ENCODE peak calls at places on chromosomes 6 and 20, in ten cellular contexts. X, L, E, U, B, J, N, K, M and Z are unnamed samples.

GRCh38 chr20:15938847-15939246 is 634.4 kb downstream of the KIF16B start:
- DNase-seq in B (no peak), X (no peak), E (no peak), N (no peak), U (no peak), M (no peak), K (no peak), J (no peak), L (no peak), Z (no peak)

GRCh38 chr6:136077834-136078576 is 172.1 kb downstream of the MTFR2 start:
- DNase-seq in E (no peak), K (no peak), M (no peak), N (no peak), L (no peak), B (no peak), X (no peak), J (no peak), U (peak), Z (no peak)

GRCh38 chr6:26322645-26323482 is 42.1 kb upstream of the BTN3A2 start:
- DNase-seq in L (peak), K (peak), X (peak), E (no peak), M (peak), N (peak), B (peak), U (peak), J (peak), Z (peak)

GRCh38 chr6:160678230-160678629 is 14.2 kb upstream of the LPA start:
- DNase-seq in U (no peak), M (no peak), L (no peak), N (no peak), J (no peak), X (no peak), K (no peak), B (no peak), E (no peak), Z (no peak)

GRCh38 chr20:45080867-45081616 is 19.9 kb downstream of the KCNS1 start:
- DNase-seq in U (peak), M (peak), B (no peak), J (no peak), E (no peak), L (no peak), K (no peak), X (no peak), N (no peak), Z (no peak)

GRCh38 chr20:38542994-38543906 is 37.7 kb upstream of the ADIG start:
- DNase-seq in X (no peak), B (no peak), J (no peak), U (no peak), N (no peak), L (no peak), E (no peak), K (no peak), M (no peak), Z (no peak)

GRCh38 chr6:29552512-29553051 is 7.0 kb downstream of the UBD start:
- DNase-seq in N (no peak), E (no peak), K (no peak), M (peak), J (peak), L (no peak), X (no peak), B (no peak), U (peak), Z (no peak)

GRCh38 chr6:45420909-45421699 is 43.4 kb upstream of the SUPT3H start:
- DNase-seq in X (no peak), L (no peak), U (no peak), K (no peak), M (no peak), E (no peak), B (no peak), J (no peak), N (no peak), Z (no peak)

GRCh38 chr20:24763386-24764026 is 185.6 kb upstream of the CST7 start:
- DNase-seq in E (no peak), U (no peak), M (no peak), B (no peak), J (no peak), X (no peak), K (no peak), L (peak), N (peak), Z (peak)

GRCh38 chr20:53778041-53778516 is 184.4 kb upstream of the ZNF217 start:
- DNase-seq in B (no peak), M (no peak), E (peak), J (no peak), X (no peak), L (no peak), U (no peak), N (peak), K (peak), Z (peak)

GRCh38 chr6:146890644-146891434 is 292.1 kb downstream of the ADGB start:
- DNase-seq in N (no peak), L (no peak), J (no peak), K (no peak), B (no peak), U (no peak), E (no peak), X (no peak), M (no peak), Z (no peak)
- TF ChIP-seq CTCF in N (peak), L (no peak), J (no peak), K (no peak), B (no peak), U (no peak), E (no peak), X (no peak), M (no peak), Z (no peak)

GRCh38 chr6:125913864-125914351 is 42.7 kb upstream of the HINT3 start:
- DNase-seq in K (no peak), E (no peak), M (peak), N (no peak), X (peak), L (no peak), U (peak), B (peak), J (no peak), Z (peak)
- H3K4me3 ChIP-seq in K (no peak), E (no peak), M (no peak), N (no peak), X (no peak), L (no peak), U (no peak), B (no peak), J (no peak), Z (no peak)

GRCh38 chr6:27518881-27519795 is 46.2 kb upstream of the ZNF184 start:
- DNase-seq in B (peak), J (peak), M (peak), N (peak), L (peak), U (peak), X (peak), K (peak), E (peak), Z (peak)
- TF ChIP-seq POLR2A in B (no peak), J (no peak), M (no peak), N (no peak), L (no peak), U (no peak), X (no peak), K (no peak), E (no peak), Z (no peak)

DNA sequence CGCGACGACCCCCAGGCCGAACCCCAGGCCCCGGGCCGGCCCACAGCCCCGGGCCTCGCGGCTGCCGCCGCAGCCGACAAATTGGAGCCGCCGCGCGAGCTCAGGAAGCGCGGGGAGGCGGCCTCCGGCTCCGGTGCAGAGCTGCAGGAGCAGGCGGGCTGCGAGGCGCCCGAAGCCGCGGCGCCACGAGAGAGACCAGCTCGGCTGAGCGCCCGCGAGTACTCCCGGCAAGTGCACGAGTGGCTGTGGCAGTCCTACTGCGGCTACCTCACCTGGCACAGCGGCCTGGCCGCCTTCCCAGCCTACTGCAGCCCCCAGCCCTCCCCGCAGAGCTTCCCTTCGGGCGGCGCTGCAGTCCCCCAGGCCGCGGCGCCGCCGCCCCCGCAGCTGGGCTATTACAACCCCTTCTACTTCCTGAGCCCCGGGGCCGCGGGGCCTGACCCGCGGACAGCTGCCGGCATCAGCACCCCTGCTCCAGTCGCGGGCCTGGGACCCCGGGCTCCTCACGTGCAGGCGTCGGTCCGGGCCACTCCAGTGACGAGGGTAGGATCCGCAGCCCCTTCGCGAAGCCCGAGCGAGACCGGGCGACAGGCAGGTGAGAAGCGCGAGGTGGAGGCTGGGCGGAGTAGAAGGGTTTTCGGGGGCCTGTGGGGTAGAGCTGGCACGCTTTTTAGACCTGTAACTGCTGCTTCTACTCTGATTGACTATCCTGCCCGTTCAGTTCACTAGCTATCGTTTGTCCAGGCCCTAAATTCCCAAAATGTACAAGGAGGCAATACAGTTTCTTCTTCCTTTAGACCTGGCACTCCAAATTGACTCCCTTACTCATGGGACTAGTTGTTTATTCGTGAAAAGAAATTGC is 656 bp downstream of the FAM8A1 start:
- DNase-seq in E (peak), M (no peak), L (peak), K (peak), J (peak), B (peak), U (peak), N (peak), X (peak), Z (peak)
- TF ChIP-seq CTCF in E (no peak), M (no peak), L (no peak), K (no peak), J (no peak), B (no peak), U (peak), N (no peak), X (no peak), Z (no peak)

DNA sequence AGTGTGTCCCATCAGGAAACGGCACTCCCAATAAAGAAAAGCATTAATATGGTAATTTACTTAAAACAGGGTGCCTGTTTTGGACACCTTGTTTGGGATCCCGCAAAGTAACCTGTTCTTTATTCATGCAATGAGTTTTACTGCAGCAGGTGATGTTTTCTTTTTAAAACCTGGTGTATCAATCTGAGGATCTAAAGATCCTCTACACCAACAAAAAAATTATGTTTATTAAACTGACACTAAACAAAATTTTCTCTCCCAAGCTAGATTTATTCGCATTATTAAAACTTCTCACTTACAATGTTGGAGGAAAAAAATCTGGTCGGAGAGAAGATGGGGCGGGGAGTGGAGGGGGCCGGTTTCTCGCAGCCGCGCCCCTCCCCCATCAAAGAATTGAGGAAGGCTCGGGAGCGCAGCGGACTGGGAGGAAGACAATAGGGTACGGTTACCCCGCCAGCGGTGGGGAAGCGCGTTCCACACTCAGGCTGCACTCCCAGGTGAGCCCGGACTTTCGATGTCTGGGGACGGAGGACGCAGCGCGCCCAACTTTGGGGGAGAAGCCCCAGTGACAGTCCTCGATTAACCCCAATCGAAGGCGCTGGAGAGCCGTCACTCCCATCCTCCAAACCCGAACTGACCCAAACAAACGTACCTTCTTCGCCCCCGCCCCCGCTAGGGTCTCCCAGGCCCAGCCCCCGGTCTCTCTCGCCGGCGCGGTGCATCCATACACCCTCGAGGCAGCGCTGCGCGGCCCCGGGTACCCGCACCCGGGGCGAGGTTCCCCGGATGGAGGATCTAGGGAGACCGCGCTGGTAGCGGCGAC is 1.3 kb downstream of the CD24 start:
- DNase-seq in U (no peak), L (no peak), K (peak), E (no peak), M (no peak), J (no peak), B (peak), X (no peak), N (peak), Z (no peak)
- H3K4me3 ChIP-seq in U (no peak), L (no peak), K (peak), E (peak), M (no peak), J (peak), B (peak), X (peak), N (peak), Z (peak)

GRCh38 chr6:130829333-130829910 is 2.2 kb downstream of the SMLR1 start:
- DNase-seq in L (no peak), X (no peak), U (no peak), E (no peak), M (no peak), K (no peak), N (no peak), B (no peak), J (no peak), Z (no peak)
- TF ChIP-seq POLR2A in L (no peak), X (no peak), U (no peak), E (no peak), M (no peak), K (no peak), N (no peak), B (no peak), J (no peak), Z (no peak)

GRCh38 chr6:150599199-150600002 is at the start of gene PLEKHG1:
- DNase-seq in B (peak), U (no peak), J (peak), K (peak), X (peak), L (peak), N (peak), M (peak), E (peak), Z (peak)
- TF ChIP-seq CTCF in B (no peak), U (no peak), J (no peak), K (no peak), X (peak), L (no peak), N (no peak), M (no peak), E (no peak), Z (no peak)

GRCh38 chr6:129454482-129454881 is 255.5 kb downstream of the ARHGAP18 start:
- DNase-seq in L (no peak), B (no peak), E (no peak), U (peak), N (no peak), J (no peak), X (no peak), K (no peak), M (no peak), Z (no peak)

DNA sequence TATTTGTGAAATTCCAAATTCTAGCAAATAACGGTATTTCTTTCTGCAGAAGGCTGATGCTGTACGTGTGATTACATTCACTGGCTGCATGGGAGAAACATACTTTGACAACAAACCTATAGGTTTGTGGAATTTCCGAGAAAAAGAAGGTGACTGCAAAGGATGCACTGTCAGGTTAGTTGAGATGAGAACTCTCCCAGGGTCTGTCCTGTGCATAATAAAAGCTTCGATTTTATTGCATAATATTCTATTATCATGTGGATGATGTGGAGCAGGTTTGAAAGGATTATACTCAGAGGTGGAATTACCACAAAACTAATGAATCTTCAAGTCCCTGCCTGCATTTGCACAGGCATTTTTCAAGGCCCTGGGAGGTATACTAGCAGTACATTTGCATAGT is 249.8 kb downstream of the ARHGAP18 start:
- DNase-seq in M (no peak), E (no peak), L (no peak), B (no peak), J (no peak), K (no peak), N (no peak), U (no peak), X (no peak), Z (no peak)
- H3K4me3 ChIP-seq in M (no peak), E (no peak), L (no peak), B (no peak), J (no peak), K (no peak), N (no peak), U (no peak), X (no peak), Z (no peak)

DNA sequence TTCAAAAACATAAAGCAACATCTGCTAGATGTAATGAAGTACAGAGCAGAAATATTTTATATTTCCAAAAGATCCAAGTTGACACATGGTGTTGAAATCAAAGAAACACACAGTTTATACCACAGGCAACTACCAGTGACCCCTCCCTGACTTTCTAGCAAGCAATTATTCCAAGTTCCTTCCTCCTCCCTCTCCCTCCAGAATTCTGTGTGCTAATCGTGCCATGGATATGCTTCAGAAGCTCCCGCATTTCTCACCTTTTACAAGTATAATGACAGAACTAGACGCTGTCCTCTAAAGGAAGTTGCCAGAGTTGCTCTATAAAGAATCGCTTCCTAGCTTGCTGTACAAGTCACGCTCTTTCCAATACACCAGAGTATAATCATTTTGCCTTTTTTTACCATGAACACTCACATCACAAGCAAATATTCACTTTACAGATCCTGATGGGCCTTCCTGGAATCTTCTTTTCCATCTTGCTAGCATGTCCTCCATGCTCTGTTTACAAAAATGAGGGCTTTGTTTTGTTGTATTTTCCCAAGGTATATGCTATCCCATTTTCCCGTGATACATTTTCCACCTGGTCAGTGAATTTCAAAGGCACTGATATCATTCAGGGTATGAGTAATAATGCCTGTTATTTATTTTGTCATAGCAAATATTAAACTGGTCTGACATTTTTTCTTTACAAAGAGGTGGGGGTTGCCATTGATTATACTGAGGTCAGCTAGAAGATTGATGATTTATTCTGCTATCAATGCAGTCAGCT is 64.4 kb downstream of the ARHGAP18 start:
- DNase-seq in K (no peak), U (no peak), J (no peak), X (no peak), M (peak), L (no peak), E (no peak), B (no peak), N (no peak), Z (no peak)
- TF ChIP-seq POLR2A in K (no peak), U (no peak), J (no peak), X (no peak), M (no peak), L (no peak), E (no peak), B (no peak), N (no peak), Z (no peak)